ENCODE peak calls at places on chromosomes 2 and 18, in five cellular contexts. R is effector memory CD4-positive, alpha-beta T cell; B is SK-N-MC; D is Karpas-422; H is endothelial cell of umbilical vein. N is an unnamed sample.

GRCh38 chr2:171702781-171703556 is 15.7 kb downstream of the DYNC1I2 start:
- DNase-seq in R (no peak), B (no peak), D (no peak), H (peak; percentile 19), N (no peak)

GRCh38 chr2:3696542-3696941 is 6.8 kb upstream of the DCDC2C start:
- DNase-seq in R (no peak), B (no peak), D (no peak), H (no peak), N (no peak)

GRCh38 chr2:159026170-159026569 is 57.7 kb downstream of the TANC1 start:
- DNase-seq in R (no peak), B (no peak), D (no peak), H (no peak), N (no peak)

GRCh38 chr2:25557179-25558036 is 116.0 kb downstream of the DTNB start:
- DNase-seq in R (no peak), B (no peak), D (no peak), H (no peak), N (peak; percentile 51)

GRCh38 chr2:231648579-231649174 is 56.0 kb downstream of the TEX44 start:
- DNase-seq in R (peak; percentile 28), B (no peak), D (peak; percentile 80), H (peak; percentile 65), N (peak; percentile 76)

GRCh38 chr2:46800218-46800617 is 115.4 kb downstream of the MCFD2 start:
- DNase-seq in R (no peak), B (no peak), D (no peak), H (no peak), N (no peak)

GRCh38 chr2:201263774-201264173 is 3.4 kb downstream of the CASP8 start:
- DNase-seq in R (no peak), B (no peak), D (no peak), H (no peak), N (peak; percentile 32)

GRCh38 chr2:48719480-48720177 is 35.9 kb downstream of the LHCGR start:
- DNase-seq in R (no peak), B (no peak), D (no peak), H (no peak), N (no peak)

GRCh38 chr2:11009866-11010265 is 98.1 kb downstream of the KCNF1 start:
- DNase-seq in R (no peak), B (no peak), D (no peak), H (no peak), N (no peak)

GRCh38 chr2:71773218-71773617 is 319.9 kb downstream of the DYSF start:
- DNase-seq in R (no peak), B (no peak), D (no peak), H (no peak), N (no peak)

GRCh38 chr2:67341336-67341735 is 55.8 kb upstream of the ETAA1 start:
- DNase-seq in R (no peak), B (no peak), D (no peak), H (no peak), N (no peak)

GRCh38 chr2:72603481-72603880 is 222.4 kb downstream of the EXOC6B start:
- DNase-seq in R (no peak), B (no peak), D (no peak), H (no peak), N (no peak)

GRCh38 chr18:48541026-48541746 is 2.4 kb downstream of the CTIF start:
- DNase-seq in R (no peak), B (no peak), D (no peak), H (peak; percentile 65), N (peak; percentile 54)

GRCh38 chr2:240234503-240234951 is 94.1 kb upstream of the OTOS start:
- DNase-seq in R (no peak), B (no peak), D (no peak), H (no peak), N (no peak)

GRCh38 chr2:169035887-169036286 is 4.8 kb upstream of the ABCB11 start:
- DNase-seq in R (no peak), B (no peak), D (no peak), H (no peak), N (no peak)

GRCh38 chr18:48098007-48098406 is 167.5 kb upstream of the SMAD2 start:
- DNase-seq in R (no peak), B (no peak), D (no peak), H (no peak), N (no peak)

GRCh38 chr2:54471221-54471711 is 15.1 kb downstream of the SPTBN1 start:
- DNase-seq in R (no peak), B (peak; percentile 65), D (peak; percentile 50), H (peak; percentile 65), N (peak; percentile 35)

GRCh38 chr2:109124982-109125594 is 3.9 kb upstream of the SH3RF3 start:
- DNase-seq in R (no peak), B (no peak), D (no peak), H (no peak), N (peak; percentile 9)

GRCh38 chr2:78861546-78861945 is 164.0 kb upstream of the REG3G start:
- DNase-seq in R (no peak), B (no peak), D (peak; percentile 79), H (peak; percentile 33), N (peak; percentile 21)

GRCh38 chr2:173834124-173834523 is 131.0 kb downstream of the SP3 start:
- DNase-seq in R (no peak), B (no peak), D (no peak), H (no peak), N (no peak)

GRCh38 chr18:34354351-34354750 is 129.6 kb upstream of the NOL4 start:
- DNase-seq in R (no peak), B (no peak), D (no peak), H (no peak), N (no peak)

GRCh38 chr2:231613054-231613654 is 20.5 kb downstream of the TEX44 start:
- DNase-seq in R (no peak), B (no peak), D (no peak), H (no peak), N (no peak)

GRCh38 chr18:62878305-62878704 is 163.0 kb downstream of the PHLPP1 start:
- DNase-seq in R (no peak), B (no peak), D (no peak), H (no peak), N (no peak)

GRCh38 chr2:168216351-168217005 is 30.9 kb downstream of the STK39 start:
- DNase-seq in R (no peak), B (no peak), D (no peak), H (peak; percentile 6), N (no peak)

GRCh38 chr2:157439792-157440186 is 4.1 kb downstream of the CYTIP start:
- DNase-seq in R (no peak), B (no peak), D (peak; percentile 79), H (no peak), N (peak; percentile 76)
- H3K4me3 ChIP-seq in R (peak overlapping the region; percentile 80), B (peak overlapping the region; percentile 54), D (peak overlapping the region; percentile 80), H (no peak overlapping the region), N (peak overlapping the region; percentile 99)

DNA sequence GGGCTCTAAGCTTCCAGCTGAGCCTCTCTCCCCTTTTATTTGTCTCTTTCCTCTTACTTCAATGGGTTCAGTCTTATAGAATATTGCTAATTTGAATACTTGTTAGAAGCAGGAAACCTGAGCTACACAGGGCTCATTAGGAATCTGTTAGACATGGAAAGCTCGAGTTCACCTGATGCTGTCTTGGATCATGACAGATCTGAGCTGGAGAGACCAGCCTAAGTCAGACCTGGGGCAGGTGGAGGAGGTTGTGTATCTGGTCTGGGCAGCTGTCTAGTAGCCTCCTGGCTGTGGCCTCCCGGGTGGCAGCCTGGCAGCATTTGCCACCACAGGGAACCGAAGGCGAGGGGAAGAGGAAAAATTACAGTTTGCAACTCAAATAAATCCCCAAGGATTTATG is 185.9 kb downstream of the ICOS start:
- DNase-seq in R (no peak), B (no peak), D (no peak), H (no peak), N (no peak)
- H3K4me3 ChIP-seq in R (no peak overlapping the region), B (no peak overlapping the region), D (no peak overlapping the region), H (no peak overlapping the region), N (no peak overlapping the region)

GRCh38 chr2:120864981-120865380 is 129.3 kb downstream of the GLI2 start:
- DNase-seq in R (no peak), B (no peak), D (no peak), H (no peak), N (no peak)
- H3K4me3 ChIP-seq in R (no peak overlapping the region), B (no peak overlapping the region), D (no peak overlapping the region), H (no peak overlapping the region), N (no peak overlapping the region)

GRCh38 chr2:176096986-176097819 is 2.4 kb upstream of the HOXD12 start:
- DNase-seq in R (peak; percentile 30), B (peak; percentile 73), D (peak; percentile 91), H (peak; percentile 72), N (peak; percentile 79)

GRCh38 chr2:176096243-176096985 is 3.2 kb upstream of the HOXD12 start:
- DNase-seq in R (no peak), B (no peak), D (peak; percentile 55), H (peak; percentile 46), N (no peak)

GRCh38 chr2:176099159-176099736 is 347 bp upstream of the HOXD12 start:
- DNase-seq in R (no peak), B (no peak), D (no peak), H (no peak), N (no peak)

GRCh38 chr2:176098366-176099158 is 1.0 kb upstream of the HOXD12 start:
- DNase-seq in R (no peak), B (no peak), D (no peak), H (no peak), N (no peak)

GRCh38 chr2:176097820-176098365 is 1.7 kb upstream of the HOXD12 start:
- DNase-seq in R (no peak), B (no peak), D (no peak), H (no peak), N (no peak)
- H3K4me3 ChIP-seq in R (peak overlapping the region; percentile 40), B (peak overlapping the region; percentile 89), D (peak overlapping the region; percentile 69), H (no peak overlapping the region), N (no peak overlapping the region)

GRCh38 chr2:70615222-70615621 is 61.6 kb upstream of the TGFA start:
- DNase-seq in R (no peak), B (no peak), D (no peak), H (no peak), N (no peak)

GRCh38 chr2:70619167-70619566 is 65.5 kb upstream of the TGFA start:
- DNase-seq in R (no peak), B (no peak), D (no peak), H (no peak), N (no peak)

GRCh38 chr2:70616168-70616694 is 62.6 kb upstream of the TGFA start:
- DNase-seq in R (no peak), B (no peak), D (no peak), H (no peak), N (no peak)

DNA sequence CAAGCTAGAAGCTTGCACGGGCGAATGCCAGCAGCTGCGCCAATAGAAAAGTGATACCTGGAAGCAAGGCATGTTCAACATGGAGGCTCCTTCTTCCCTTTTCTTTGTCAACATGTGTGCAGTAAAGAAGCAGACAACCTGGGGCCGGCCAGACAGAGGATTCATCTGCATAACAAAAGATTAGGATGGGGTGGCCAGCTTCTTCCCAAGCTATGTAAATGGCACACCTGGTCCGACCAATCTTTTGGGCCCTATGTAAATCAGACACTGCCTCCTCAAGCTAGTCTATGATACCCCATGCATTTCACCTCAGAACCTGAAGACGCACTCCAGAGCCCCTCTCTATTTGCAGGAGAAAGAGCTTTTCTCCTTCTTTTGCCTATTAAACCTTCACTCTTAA is 66.4 kb upstream of the TGFA start:
- DNase-seq in R (no peak), B (no peak), D (no peak), H (no peak), N (no peak)
- H3K4me3 ChIP-seq in R (no peak overlapping the region), B (no peak overlapping the region), D (no peak overlapping the region), H (no peak overlapping the region), N (no peak overlapping the region)

GRCh38 chr2:160209457-160209856 is 9.4 kb upstream of the ITGB6 start:
- DNase-seq in R (no peak), B (no peak), D (no peak), H (peak; percentile 46), N (peak; percentile 39)
- H3K4me3 ChIP-seq in R (no peak overlapping the region), B (no peak overlapping the region), D (no peak overlapping the region), H (no peak overlapping the region), N (no peak overlapping the region)

N was measured in GM12865.